ENCODE peak calls at places on chromosomes 4 and X, in seven cellular contexts. T is CD8-positive, alpha-beta T cell; M is Peyer's patch; U is right cardiac atrium; L is GM23248; I is dorsolateral prefrontal cortex; A is fibroblast of lung. P is an unnamed sample.
A peak's percentile ranks its signal among the peaks of the same experiment; 100 is the strongest.

GRCh38 chrX:68599256-68600152 is 48.0 kb upstream of the STARD8 start:
- DNase-seq in T (no peak), I (no peak), A (no peak), M (no peak), U (no peak), L (peak; percentile 21), P (peak; percentile 8)

GRCh38 chr4:87608229-87608628 is at the start of gene DSPP:
- DNase-seq in T (no peak), A (no peak), M (no peak), U (no peak), I (no peak), L (no peak), P (no peak)

GRCh38 chr4:21211836-21212235 is 511.6 kb downstream of the PACRGL start:
- DNase-seq in M (no peak), I (no peak), T (no peak), L (no peak), A (no peak), U (no peak), P (no peak)

GRCh38 chr4:13700196-13701140 is 72.9 kb upstream of the BOD1L1 start:
- DNase-seq in I (no peak), T (no peak), U (no peak), A (peak; percentile 90), M (no peak), L (peak; percentile 80), P (no peak)

GRCh38 chr4:152573861-152574260 is 38.0 kb upstream of the FBXW7 start:
- DNase-seq in T (no peak), U (no peak), I (no peak), A (no peak), M (no peak), L (no peak), P (no peak)

GRCh38 chrX:47560179-47560830 is 700 bp upstream of the ARAF start:
- DNase-seq in T (no peak), I (no peak), A (no peak), M (no peak), U (no peak), L (no peak), P (no peak)

GRCh38 chr4:68342139-68342538 is 7.8 kb downstream of the YTHDC1 start:
- DNase-seq in A (peak; percentile 67), M (no peak), U (no peak), T (no peak), L (peak; percentile 86), I (no peak), P (no peak)

GRCh38 chrX:48864210-48864609 is 28.8 kb upstream of the PCSK1N start:
- DNase-seq in L (peak; percentile 1), M (no peak), T (no peak), U (no peak), I (no peak), A (peak; percentile 78), P (no peak)

GRCh38 chr4:106140601-106141000 is 175.4 kb downstream of the TBCK start:
- DNase-seq in M (no peak), A (no peak), I (no peak), U (no peak), T (no peak), L (peak; percentile 1), P (no peak)

GRCh38 chr4:111943796-111944203 is 201.5 kb upstream of the FAM241A start:
- DNase-seq in T (no peak), U (peak; percentile 74), A (peak; percentile 9), M (no peak), L (peak; percentile 73), I (no peak), P (peak; percentile 6)

GRCh38 chr4:14829795-14830194 is 172.5 kb upstream of the CPEB2 start:
- DNase-seq in U (no peak), T (no peak), M (no peak), I (no peak), L (no peak), A (no peak), P (no peak)

GRCh38 chrX:140092121-140092520 is 126.8 kb upstream of the CXorf66 start:
- DNase-seq in A (no peak), T (no peak), L (no peak), M (no peak), I (no peak), U (peak; percentile 19), P (no peak)

GRCh38 chrX:87517571-87518141 is at the start of gene KLHL4:
- DNase-seq in M (no peak), A (peak; percentile 97), T (no peak), L (peak; percentile 5), I (no peak), U (no peak), P (no peak)

GRCh38 chr4:85825937-85826678 is 351.2 kb downstream of the ARHGAP24 start:
- DNase-seq in T (no peak), U (peak; percentile 34), A (peak; percentile 80), I (no peak), M (no peak), L (peak; percentile 66), P (no peak)

GRCh38 chr4:113646456-113646809 is 115.1 kb downstream of the CAMK2D start:
- DNase-seq in I (no peak), A (peak; percentile 44), T (no peak), U (peak; percentile 52), M (no peak), L (peak; percentile 23), P (no peak)

GRCh38 chr4:4858527-4858926 is 938 bp upstream of the MSX1 start:
- DNase-seq in A (no peak), U (peak; percentile 37), L (no peak), M (no peak), T (no peak), I (no peak), P (no peak)

GRCh38 chr4:4857809-4858508 is 1.5 kb upstream of the MSX1 start:
- DNase-seq in U (peak; percentile 26), I (no peak), A (no peak), M (no peak), T (no peak), L (no peak), P (no peak)

GRCh38 chr4:4856071-4857000 is 3.1 kb upstream of the MSX1 start:
- DNase-seq in M (no peak), A (no peak), U (peak; percentile 35), I (no peak), T (no peak), L (peak; percentile 55), P (no peak)

GRCh38 chr4:4855293-4856070 is 4.0 kb upstream of the MSX1 start:
- DNase-seq in T (no peak), M (no peak), I (no peak), L (no peak), U (peak; percentile 3), A (no peak), P (no peak)

DNA sequence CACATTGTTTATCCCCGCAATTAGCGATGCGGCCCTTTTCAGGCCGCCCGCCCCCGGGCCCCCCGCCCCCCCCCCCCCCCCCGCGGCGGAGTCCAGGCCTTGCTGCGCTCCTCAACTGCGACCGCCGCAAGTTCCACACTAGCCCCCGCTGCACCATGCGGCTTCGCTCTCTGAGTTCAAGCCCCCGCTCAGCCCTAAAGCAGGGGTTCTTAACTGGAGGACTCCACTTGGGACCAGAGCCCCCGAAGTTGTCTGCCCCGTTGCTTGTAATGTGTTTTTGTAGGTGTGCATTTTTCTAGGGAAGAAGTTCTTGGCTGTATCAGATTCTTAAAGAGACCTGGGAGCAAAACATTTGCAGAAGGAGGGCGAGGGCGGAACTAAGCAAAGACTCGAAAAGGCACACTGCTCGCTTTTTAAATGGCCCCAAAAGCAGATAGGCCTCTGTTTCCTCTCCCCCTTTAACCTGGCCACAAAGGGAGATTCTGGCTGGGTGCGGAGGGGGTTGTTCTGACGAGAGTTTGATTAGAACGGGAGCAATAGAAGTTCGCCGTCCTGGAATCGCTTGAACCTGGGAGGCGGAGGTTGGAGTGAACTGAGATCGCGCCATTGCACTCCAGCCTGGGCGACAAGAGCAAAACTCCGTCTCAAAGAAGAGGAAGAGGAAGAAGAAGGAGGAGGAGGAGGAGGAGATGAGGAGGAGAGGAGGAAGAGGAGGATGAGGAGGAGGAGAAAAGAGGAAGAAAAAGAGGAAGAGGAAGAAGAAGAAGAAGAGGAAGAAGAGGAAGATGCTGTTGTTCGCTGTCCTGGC is 2.3 kb upstream of the MSX1 start:
- DNase-seq in I (no peak), U (peak; percentile 11), L (no peak), T (no peak), M (no peak), A (no peak), P (no peak)
- H3K27me3 ChIP-seq in I (peaks cover 99% of the 10 kb centered on the region), U (no peaks in the 10 kb centered on the region), L (no peaks in the 10 kb centered on the region), T (peaks cover 59% of the 10 kb centered on the region), M (peaks cover 77% of the 10 kb centered on the region), A (peaks cover 15% of the 10 kb centered on the region), P (peaks cover 22% of the 10 kb centered on the region)

GRCh38 chr4:56907009-56907408 is 691 bp upstream of the REST start:
- DNase-seq in U (no peak), A (no peak), M (no peak), I (no peak), T (no peak), L (no peak), P (peak; percentile 17)
- H3K27ac ChIP-seq in U (no peak overlapping the region), A (no peak overlapping the region), M (no peak overlapping the region), I (no peak overlapping the region), T (peak overlapping the region; percentile 50), L (no peak overlapping the region), P (peak overlapping the region; percentile 63)

GRCh38 chr4:81650871-81651270 is 179.2 kb upstream of the RASGEF1B start:
- DNase-seq in A (peak; percentile 18), I (no peak), L (no peak), T (no peak), M (no peak), U (no peak), P (no peak)

GRCh38 chr4:81648576-81649272 is 177.0 kb upstream of the RASGEF1B start:
- DNase-seq in M (peak; percentile 62), I (no peak), T (peak; percentile 63), L (no peak), A (peak; percentile 55), U (no peak), P (peak; percentile 44)

GRCh38 chr4:81652069-81652478 is 180.4 kb upstream of the RASGEF1B start:
- DNase-seq in I (peak; percentile 54), L (no peak), U (peak; percentile 35), T (no peak), A (no peak), M (no peak), P (no peak)

GRCh38 chr4:81647388-81647787 is 175.7 kb upstream of the RASGEF1B start:
- DNase-seq in U (no peak), T (no peak), I (no peak), L (no peak), A (no peak), M (no peak), P (no peak)

DNA sequence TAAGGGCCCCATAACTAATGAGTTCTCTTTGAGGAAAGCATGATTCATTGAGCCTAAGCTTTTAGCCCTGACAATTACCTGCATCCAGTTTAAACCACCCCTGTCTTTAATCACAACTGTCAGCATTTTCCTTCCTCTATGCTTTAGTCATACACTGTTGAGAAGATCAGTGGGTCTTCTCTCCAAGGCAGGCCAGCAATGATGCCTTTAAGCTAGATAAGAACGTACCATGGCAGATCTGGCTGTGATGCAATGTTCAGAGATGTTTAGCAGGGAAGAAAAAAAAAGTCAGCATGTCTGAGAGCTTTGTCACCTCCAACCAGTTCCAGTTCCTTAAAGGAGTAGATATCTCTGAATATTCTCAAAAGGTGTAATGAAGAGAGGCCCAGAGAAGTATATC is 179.8 kb upstream of the RASGEF1B start:
- DNase-seq in T (no peak), L (peak; percentile 17), M (no peak), I (no peak), A (peak; percentile 46), U (no peak), P (no peak)
- H3K4me3 ChIP-seq in T (no peak overlapping the region), L (no peak overlapping the region), M (no peak overlapping the region), I (no peak overlapping the region), A (no peak overlapping the region), U (no peak overlapping the region), P (no peak overlapping the region)

DNA sequence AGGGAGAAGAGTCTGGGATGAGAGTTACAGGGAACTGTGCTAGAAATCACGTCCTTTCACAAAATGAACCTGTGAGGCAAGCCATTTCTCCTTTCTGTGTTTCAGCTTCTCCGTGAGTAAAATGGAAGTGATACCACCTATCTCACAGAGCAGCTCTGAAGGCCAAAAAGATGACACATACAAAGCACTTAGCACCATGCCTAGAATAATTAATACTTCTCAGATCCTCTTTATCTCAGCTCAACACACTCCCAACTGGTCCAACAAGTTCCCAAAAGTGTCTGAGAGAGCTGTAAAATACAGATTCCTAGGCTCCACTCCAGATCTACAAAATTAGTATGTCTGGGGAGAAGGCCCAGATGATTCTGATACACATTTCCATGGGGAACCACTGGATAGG is 38.3 kb downstream of the LHFPL1 start:
- DNase-seq in T (no peak), U (no peak), L (no peak), I (no peak), M (no peak), A (no peak), P (no peak)
- H3K27me3 ChIP-seq in T (no peaks in the 10 kb centered on the region), U (no peaks in the 10 kb centered on the region), L (no peaks in the 10 kb centered on the region), I (no peaks in the 10 kb centered on the region), M (no peaks in the 10 kb centered on the region), A (no peaks in the 10 kb centered on the region), P (no peaks in the 10 kb centered on the region)

P was measured in CD4-positive, CD25-positive, alpha-beta regulatory T cell.